ENCODE peak calls at places on chromosome 2, in seven cellular contexts. L is Calu3, J is cardiac muscle cell, F is right atrium auricular region, B is progenitor cell of endocrine pancreas, Y is GM06990, Q is GM10248. V is an unnamed sample.

GRCh38 chr2:79876430-79876829 is 363.6 kb downstream of the CTNNA2 start:
- DNase-seq in Q (peak), B (no peak), L (no peak), Y (no peak), J (peak), F (no peak), V (no peak)

GRCh38 chr2:223723954-223724411 is 113.4 kb downstream of the AP1S3 start:
- DNase-seq in Q (no peak), B (no peak), L (no peak), J (peak), Y (no peak), F (no peak), V (no peak)

GRCh38 chr2:221254281-221254680 is 317.8 kb downstream of the EPHA4 start:
- DNase-seq in B (no peak), L (no peak), Q (no peak), F (no peak), J (peak), Y (no peak), V (no peak)

GRCh38 chr2:118185210-118186109 is 97.2 kb downstream of the INSIG2 start:
- DNase-seq in Q (peak), F (peak), L (peak), B (peak), J (peak), Y (peak), V (peak)

GRCh38 chr2:177161741-177162440 is 50.7 kb upstream of the HNRNPA3 start:
- DNase-seq in B (no peak), L (peak), Y (no peak), Q (no peak), J (peak), F (no peak), V (no peak)

GRCh38 chr2:112644933-112645395 is 775 bp upstream of the SLC20A1 start:
- DNase-seq in Y (no peak), J (no peak), F (no peak), B (no peak), L (no peak), Q (no peak), V (no peak)

GRCh38 chr2:70118798-70119454 is 31.6 kb downstream of the PCBP1 start:
- DNase-seq in Q (no peak), Y (no peak), L (no peak), F (no peak), B (no peak), J (peak), V (no peak)

GRCh38 chr2:23697676-23698075 is 229.2 kb downstream of the ATAD2B start:
- DNase-seq in Y (no peak), Q (no peak), B (no peak), L (no peak), F (no peak), J (no peak), V (no peak)

GRCh38 chr2:33291278-33292013 is 185.0 kb upstream of the RASGRP3 start:
- DNase-seq in Q (no peak), Y (no peak), J (no peak), F (no peak), L (no peak), B (no peak), V (no peak)

GRCh38 chr2:36452279-36452678 is 96.7 kb downstream of the CRIM1 start:
- DNase-seq in J (no peak), F (no peak), Y (no peak), Q (no peak), B (no peak), L (no peak), V (no peak)

GRCh38 chr2:223526106-223526505 is 76.1 kb downstream of the SCG2 start:
- DNase-seq in J (peak), B (no peak), F (no peak), Y (no peak), L (no peak), Q (no peak), V (no peak)

GRCh38 chr2:121197369-121198091 is 87.5 kb downstream of the TFCP2L1 start:
- DNase-seq in Y (no peak), B (no peak), L (peak), J (no peak), F (peak), Q (no peak), V (no peak)

GRCh38 chr2:96556441-96557330 is 20.1 kb downstream of the ARID5A start:
- DNase-seq in Y (no peak), F (no peak), J (no peak), L (peak), Q (no peak), B (no peak), V (no peak)

GRCh38 chr2:68908392-68908970 is 37.3 kb upstream of the BMP10 start:
- DNase-seq in Y (peak), B (no peak), F (peak), L (peak), Q (peak), J (no peak), V (peak)

GRCh38 chr2:8465560-8465959 is 216.3 kb upstream of the ID2 start:
- DNase-seq in Q (no peak), B (no peak), L (no peak), J (no peak), F (no peak), Y (no peak), V (no peak)

GRCh38 chr2:46122971-46123365 is 174.2 kb upstream of the EPAS1 start:
- DNase-seq in F (no peak), Q (no peak), J (no peak), L (no peak), Y (no peak), B (no peak), V (no peak)

GRCh38 chr2:149924028-149924427 is 336.5 kb upstream of the MMADHC start:
- DNase-seq in Y (no peak), F (no peak), B (no peak), J (no peak), L (no peak), Q (no peak), V (no peak)

GRCh38 chr2:66813976-66814375 is 379.1 kb downstream of the MEIS1 start:
- DNase-seq in B (no peak), Y (no peak), F (no peak), L (no peak), J (no peak), Q (no peak), V (no peak)

GRCh38 chr2:96887419-96888081 is 17.7 kb upstream of the SEMA4C start:
- DNase-seq in J (peak), B (no peak), Y (no peak), L (no peak), Q (no peak), F (no peak), V (no peak)

GRCh38 chr2:212646698-212647097 is 108.1 kb upstream of the ERBB4 start:
- DNase-seq in Y (no peak), L (no peak), Q (no peak), F (no peak), J (no peak), B (no peak), V (no peak)

GRCh38 chr2:150710916-150711315 is 223.4 kb upstream of the RND3 start:
- DNase-seq in Y (no peak), B (no peak), Q (no peak), J (no peak), L (no peak), F (no peak), V (no peak)

GRCh38 chr2:18311413-18311812 is 249.0 kb downstream of the RDH14 start:
- DNase-seq in Y (no peak), B (no peak), L (no peak), Q (no peak), F (no peak), J (no peak), V (no peak)

GRCh38 chr2:60934153-60934722 is 52.9 kb downstream of the REL start:
- DNase-seq in Y (no peak), F (no peak), Q (no peak), J (no peak), B (no peak), L (no peak), V (no peak)

GRCh38 chr2:47221039-47221438 is 65.9 kb upstream of the STPG4 start:
- DNase-seq in J (no peak), Q (no peak), L (no peak), F (no peak), Y (no peak), B (no peak), V (no peak)

GRCh38 chr2:37052600-37053332 is 31.4 kb downstream of the HEATR5B start:
- DNase-seq in L (no peak), F (no peak), J (no peak), Y (no peak), B (no peak), Q (no peak), V (no peak)

GRCh38 chr2:60818272-60818671 is 62.2 kb downstream of the PAPOLG start:
- DNase-seq in L (peak), Q (no peak), F (peak), J (no peak), B (no peak), Y (no peak), V (no peak)

GRCh38 chr2:33278245-33278943 is 198.1 kb upstream of the RASGRP3 start:
- DNase-seq in Q (no peak), J (no peak), L (no peak), Y (no peak), B (no peak), F (peak), V (no peak)

GRCh38 chr2:178477443-178478099 is 829 bp downstream of the FKBP7 start:
- DNase-seq in J (no peak), L (no peak), B (no peak), Y (no peak), Q (no peak), F (no peak), V (no peak)

GRCh38 chr2:38037757-38038615 is 38.0 kb downstream of the CYP1B1 start:
- DNase-seq in L (peak), Q (peak), Y (peak), J (peak), B (no peak), F (peak), V (peak)

GRCh38 chr2:178491612-178492011 is 11.4 kb downstream of the PLEKHA3 start:
- DNase-seq in J (no peak), B (no peak), F (no peak), L (no peak), Y (no peak), Q (no peak), V (no peak)

GRCh38 chr2:230797515-230798495 is 66.9 kb upstream of the ITM2C start:
- DNase-seq in Q (peak), Y (peak), B (no peak), L (no peak), F (no peak), J (no peak), V (peak)

GRCh38 chr2:84435331-84436081 is 23.6 kb downstream of the SUCLG1 start:
- DNase-seq in F (no peak), L (no peak), Q (no peak), B (no peak), J (no peak), Y (no peak), V (no peak)

GRCh38 chr2:27902143-27902542 is 11.6 kb downstream of the BABAM2 start:
- DNase-seq in Y (no peak), F (no peak), L (no peak), J (no peak), B (no peak), Q (no peak), V (no peak)

GRCh38 chr2:31217465-31218200 is at the start of gene CAPN14:
- DNase-seq in F (no peak), J (no peak), L (no peak), B (no peak), Y (peak), Q (no peak), V (no peak)

GRCh38 chr2:45746888-45747287 is 95.4 kb downstream of the PRKCE start:
- DNase-seq in L (no peak), B (no peak), Y (no peak), F (no peak), J (no peak), Q (no peak), V (no peak)

GRCh38 chr2:11753886-11754704 is 7.7 kb downstream of the LPIN1 start:
- DNase-seq in L (peak), J (no peak), Q (peak), Y (peak), B (no peak), F (no peak), V (peak)

GRCh38 chr2:134232868-134233732 is 20.8 kb upstream of the MGAT5 start:
- DNase-seq in L (no peak), F (no peak), Q (no peak), B (no peak), J (no peak), Y (peak), V (peak)

GRCh38 chr2:119809329-119810038 is 49.8 kb downstream of the PTPN4 start:
- DNase-seq in L (no peak), Q (no peak), F (no peak), J (no peak), Y (no peak), B (no peak), V (no peak)

GRCh38 chr2:233819884-233820765 is 34.2 kb downstream of the HJURP start:
- DNase-seq in Q (no peak), B (no peak), J (no peak), Y (no peak), L (no peak), F (no peak), V (no peak)

GRCh38 chr2:182784777-182785176 is 68.7 kb downstream of the DNAJC10 start:
- DNase-seq in Y (peak), Q (peak), B (no peak), L (no peak), J (peak), F (no peak), V (peak)
- TF ChIP-seq CTCF in Y (peak), Q (peak), B (peak), L (no peak), J (peak), F (peak), V (peak)

GRCh38 chr2:126986788-126987187 is 88.1 kb downstream of the TEX51 start:
- DNase-seq in B (no peak), L (no peak), Q (no peak), F (no peak), Y (no peak), J (no peak), V (no peak)

GRCh38 chr2:126988482-126988881 is 89.8 kb downstream of the TEX51 start:
- DNase-seq in J (no peak), L (no peak), Y (no peak), Q (no peak), F (no peak), B (no peak), V (no peak)

GRCh38 chr2:126994340-126994777 is 95.7 kb downstream of the TEX51 start:
- DNase-seq in J (no peak), F (no peak), Q (no peak), L (no peak), Y (no peak), B (no peak), V (no peak)

GRCh38 chr2:126990605-126991532 is 92.2 kb downstream of the TEX51 start:
- DNase-seq in Y (no peak), Q (no peak), J (no peak), F (no peak), B (no peak), L (no peak), V (no peak)

DNA sequence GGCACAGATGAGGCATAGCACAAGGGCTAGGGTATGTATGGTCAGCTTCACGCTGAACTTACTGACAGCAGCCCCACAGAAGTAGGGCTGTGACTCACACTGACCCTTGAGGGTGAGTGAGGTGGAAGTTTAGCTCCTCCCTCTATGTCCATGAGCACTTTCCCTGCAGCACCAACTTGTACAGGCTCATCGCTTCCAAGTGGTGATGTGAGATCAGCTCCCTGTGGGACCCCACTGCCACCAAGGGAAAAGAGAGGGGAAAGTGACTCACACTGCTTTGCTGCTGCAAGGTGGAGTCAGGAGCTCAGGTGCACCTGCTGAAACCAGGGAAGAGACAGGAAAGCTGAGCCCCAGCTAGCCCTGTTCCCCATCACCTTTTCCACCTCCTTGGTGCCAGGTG is 91.5 kb downstream of the TEX51 start:
- DNase-seq in F (no peak), Y (no peak), J (no peak), B (no peak), L (no peak), Q (no peak), V (no peak)
- TF ChIP-seq CTCF in F (no peak), Y (no peak), J (no peak), B (no peak), L (no peak), Q (no peak), V (no peak)

DNA sequence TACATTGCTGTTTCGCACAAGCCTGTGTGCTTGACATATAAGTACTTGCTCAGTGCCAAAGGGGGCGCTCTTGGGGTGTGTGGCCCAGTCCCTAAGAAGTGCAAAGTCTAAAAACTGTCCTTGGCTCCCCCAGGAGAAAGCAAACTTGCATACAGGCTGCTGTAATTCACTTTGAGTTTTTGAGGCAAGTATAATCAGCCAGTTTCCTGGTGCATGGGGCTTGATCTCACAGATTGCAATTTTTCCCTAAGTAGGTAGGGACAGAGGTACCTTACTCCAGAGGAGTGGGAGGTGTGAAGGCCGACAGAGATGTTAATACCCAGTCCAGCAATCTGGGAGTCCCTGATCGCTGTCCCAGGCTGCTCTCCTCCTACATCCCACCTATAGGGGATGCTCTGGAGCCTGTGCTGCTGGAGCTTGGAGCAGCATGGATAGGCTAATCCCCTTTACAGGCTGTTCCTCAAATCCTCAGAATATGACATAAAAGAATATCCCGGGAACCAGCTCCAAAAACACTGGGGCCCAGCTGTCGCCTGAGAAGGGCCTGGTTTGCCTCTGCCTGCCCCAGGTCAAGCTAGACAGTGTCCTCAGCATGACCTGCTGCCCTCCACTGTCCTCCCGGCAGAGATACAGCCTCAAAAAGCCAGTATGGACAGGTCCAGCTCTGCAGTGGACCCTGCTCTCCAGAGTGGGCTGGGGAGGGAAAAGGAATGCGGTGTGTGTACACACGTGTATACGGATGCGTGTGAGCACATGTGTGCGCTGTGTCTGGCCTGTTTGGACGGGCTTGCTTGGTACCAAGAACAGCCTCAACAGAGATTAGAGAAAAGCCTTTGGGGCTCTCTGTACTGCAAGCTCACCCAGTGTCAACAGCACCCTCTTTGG is 136.6 kb upstream of the HAAO start:
- DNase-seq in Q (no peak), L (no peak), Y (no peak), J (peak), B (no peak), F (no peak), V (no peak)
- TF ChIP-seq CTCF in Q (no peak), L (peak), Y (no peak), J (peak), B (peak), F (peak), V (no peak)

DNA sequence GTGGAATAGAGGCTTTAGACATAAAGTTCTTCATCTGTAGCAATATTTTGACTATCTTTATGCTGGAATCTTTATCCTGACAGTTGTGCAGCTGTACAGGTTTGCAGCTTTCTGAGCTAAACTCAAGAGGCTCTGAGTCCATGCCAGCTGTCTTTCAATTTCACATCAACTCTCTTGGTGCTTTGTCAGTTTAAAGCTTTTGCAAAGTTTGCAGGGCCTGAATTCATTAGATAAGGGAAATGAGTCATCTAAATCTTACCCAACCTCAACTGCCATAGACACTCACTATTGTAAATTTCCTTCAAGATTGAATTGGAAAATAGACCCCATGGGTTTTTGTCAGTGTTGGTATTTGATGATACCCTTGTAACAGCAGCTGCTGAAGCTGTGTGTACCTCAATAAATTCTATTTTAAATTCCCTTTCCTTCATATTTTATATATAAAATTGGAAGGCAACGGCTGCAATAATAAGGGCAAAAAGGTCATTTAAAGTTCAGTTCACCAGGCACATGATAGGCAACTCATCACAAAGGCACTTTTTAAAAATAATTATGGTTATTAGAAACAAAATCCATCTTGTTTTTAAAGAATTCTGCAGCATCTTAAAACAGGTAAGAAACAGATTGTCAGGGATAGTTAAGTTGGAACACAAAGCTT is 169.9 kb upstream of the SLC39A10 start:
- DNase-seq in Q (no peak), L (peak), B (no peak), F (no peak), J (peak), Y (peak), V (no peak)
- TF ChIP-seq CTCF in Q (no peak), L (no peak), B (no peak), F (no peak), J (no peak), Y (no peak), V (no peak)

V was measured in GM20000.